ENCODE peak calls at places on chromosome 7, in four cellular contexts. X is HCT116, I is SK-N-SH, B is K562. H is an unnamed sample.

GRCh38 chr7:45000096-45001032 is at the start of gene CCM2:
- DNase-seq in X (no peak), I (peak; percentile 98), B (peak; percentile 57), H (no peak)

GRCh38 chr7:46705416-46706255 is 784.6 kb upstream of the IGFBP3 start:
- DNase-seq in B (no peak), X (no peak), I (no peak), H (no peak)

GRCh38 chr7:150824379-150825177 is 24.0 kb downstream of the TMEM176A start:
- DNase-seq in B (peak; percentile 74), X (no peak), I (no peak), H (no peak)

GRCh38 chr7:151891753-151892152 is 14.8 kb upstream of the PRKAG2 start:
- DNase-seq in I (no peak), B (no peak), X (no peak), H (no peak)

GRCh38 chr7:142612264-142612881 is 136.9 kb upstream of the PRSS1 start:
- DNase-seq in I (peak; percentile 63), X (no peak), B (no peak), H (no peak)

GRCh38 chr7:98133621-98134266 is 27.1 kb downstream of the LMTK2 start:
- DNase-seq in I (no peak), B (no peak), X (peak; percentile 55), H (no peak)

GRCh38 chr7:21543528-21544302 is 876 bp downstream of the DNAH11 start:
- DNase-seq in X (no peak), B (no peak), I (peak; percentile 17), H (no peak)

GRCh38 chr7:105945848-105946247 is 17.2 kb upstream of the CDHR3 start:
- DNase-seq in B (no peak), X (no peak), I (no peak), H (no peak)

GRCh38 chr7:133570321-133570720 is 317.4 kb downstream of the EXOC4 start:
- DNase-seq in I (no peak), X (no peak), B (no peak), H (no peak)

GRCh38 chr7:132030161-132030568 is 473.7 kb upstream of the PODXL start:
- DNase-seq in B (no peak), X (no peak), I (peak; percentile 42), H (no peak)

GRCh38 chr7:123460616-123461015 is 73.8 kb downstream of the IQUB start:
- DNase-seq in I (no peak), X (no peak), B (no peak), H (no peak)

GRCh38 chr7:94348142-94348541 is 46.6 kb upstream of the COL1A2 start:
- DNase-seq in X (no peak), B (no peak), I (peak; percentile 34), H (no peak)

GRCh38 chr7:101935521-101936141 is 118.2 kb downstream of the CUX1 start:
- DNase-seq in B (no peak), I (no peak), X (no peak), H (no peak)

GRCh38 chr7:5591547-5591899 is 167.9 kb upstream of the TNRC18 start:
- DNase-seq in I (peak; percentile 70), X (no peak), B (peak; percentile 46), H (no peak)

GRCh38 chr7:46900312-46901263 is 681.3 kb downstream of the TNS3 start:
- DNase-seq in I (peak; percentile 34), X (no peak), B (no peak), H (no peak)

GRCh38 chr7:2777898-2778535 is 66.1 kb downstream of the GNA12 start:
- DNase-seq in X (no peak), I (no peak), B (no peak), H (no peak)

GRCh38 chr7:94424336-94424735 is 29.6 kb downstream of the COL1A2 start:
- DNase-seq in B (no peak), I (no peak), X (no peak), H (no peak)

GRCh38 chr7:158267737-158268435 is 319.7 kb downstream of the PTPRN2 start:
- DNase-seq in B (no peak), I (no peak), X (no peak), H (no peak)

GRCh38 chr7:94030634-94031033 is 26.5 kb upstream of the BET1 start:
- DNase-seq in X (no peak), B (no peak), I (no peak), H (no peak)

GRCh38 chr7:51666261-51666660 is 349.7 kb upstream of the COBL start:
- DNase-seq in I (no peak), B (no peak), X (no peak), H (no peak)

GRCh38 chr7:121557034-121557892 is 161.2 kb upstream of the FAM3C start:
- DNase-seq in X (no peak), B (no peak), I (no peak), H (no peak)

GRCh38 chr7:109178342-109178741 is 608.7 kb downstream of the DNAJB9 start:
- DNase-seq in B (no peak), I (no peak), X (no peak), H (no peak)

GRCh38 chr7:4242706-4243105 is 439.4 kb upstream of the FOXK1 start:
- DNase-seq in X (no peak), B (no peak), I (no peak), H (no peak)

GRCh38 chr7:106309352-106309751 is 24.6 kb upstream of the NAMPT start:
- DNase-seq in X (no peak), B (no peak), I (no peak), H (no peak)

GRCh38 chr7:27098493-27099223 is 2.9 kb upstream of the HOXA1 start:
- DNase-seq in I (no peak), X (no peak), B (no peak), H (no peak)

GRCh38 chr7:115087437-115087836 is 165.5 kb downstream of the MDFIC start:
- DNase-seq in B (no peak), X (peak; percentile 29), I (no peak), H (no peak)

GRCh38 chr7:114152314-114152938 is 233.6 kb upstream of the PPP1R3A start:
- DNase-seq in I (no peak), X (no peak), B (no peak), H (no peak)

GRCh38 chr7:77674878-77675277 is 21.4 kb upstream of the RSBN1L start:
- DNase-seq in X (peak; percentile 48), I (no peak), B (no peak), H (no peak)

GRCh38 chr7:124945680-124946079 is 16.1 kb upstream of the POT1 start:
- DNase-seq in B (no peak), I (no peak), X (no peak), H (no peak)

GRCh38 chr7:135320277-135320676 is 86.6 kb downstream of the STRA8 start:
- DNase-seq in B (peak; percentile 22), I (peak; percentile 90), X (no peak), H (no peak)

GRCh38 chr7:25594122-25594521 is 365.8 kb upstream of the NPVF start:
- DNase-seq in I (no peak), B (no peak), X (no peak), H (no peak)

GRCh38 chr7:122166708-122167107 is 22.7 kb upstream of the AASS start:
- DNase-seq in I (no peak), X (no peak), B (no peak), H (no peak)

GRCh38 chr7:89695241-89695640 is 459.0 kb upstream of the STEAP1 start:
- DNase-seq in I (no peak), X (no peak), B (no peak), H (no peak)

GRCh38 chr7:2477447-2478386 is 1.5 kb upstream of the GRIFIN start:
- DNase-seq in X (peak; percentile 16), B (peak; percentile 64), I (peak; percentile 100), H (no peak)

GRCh38 chr7:47757946-47758371 is 176.0 kb upstream of the TNS3 start:
- DNase-seq in X (no peak), I (no peak), B (no peak), H (no peak)

GRCh38 chr7:47556511-47557180 is 25.3 kb downstream of the TNS3 start:
- DNase-seq in X (no peak), I (no peak), B (no peak), H (no peak)

GRCh38 chr7:125084196-125084595 is 154.6 kb upstream of the POT1 start:
- DNase-seq in X (no peak), I (no peak), B (no peak), H (no peak)

GRCh38 chr7:85833071-85833470 is 646.2 kb upstream of the SEMA3D start:
- DNase-seq in I (no peak), X (no peak), B (no peak), H (no peak)

GRCh38 chr7:27251136-27251512 is 8.5 kb downstream of the EVX1 start:
- DNase-seq in B (no peak), I (no peak), X (no peak), H (no peak)

GRCh38 chr7:134355925-134356324 is 39.2 kb upstream of the SLC35B4 start:
- DNase-seq in X (no peak), B (no peak), I (no peak), H (no peak)

GRCh38 chr7:120407015-120407414 is 134.0 kb downstream of the KCND2 start:
- DNase-seq in B (no peak), I (no peak), X (no peak), H (no peak)
- TF ChIP-seq ZBTB33 in B (no peak), I (no peak), X (no peak), H (no peak)

GRCh38 chr7:144028547-144028946 is 20.2 kb upstream of the OR2A5 start:
- DNase-seq in I (no peak), B (no peak), X (no peak), H (no peak)

GRCh38 chr7:144032985-144033384 is 15.8 kb upstream of the OR2A5 start:
- DNase-seq in I (no peak), B (no peak), X (no peak), H (no peak)

GRCh38 chr7:144036302-144036858 is 12.4 kb upstream of the OR2A5 start:
- DNase-seq in I (no peak), B (no peak), X (no peak), H (no peak)

GRCh38 chr7:144035385-144035784 is 13.4 kb upstream of the OR2A5 start:
- DNase-seq in X (no peak), I (no peak), B (no peak), H (no peak)

DNA sequence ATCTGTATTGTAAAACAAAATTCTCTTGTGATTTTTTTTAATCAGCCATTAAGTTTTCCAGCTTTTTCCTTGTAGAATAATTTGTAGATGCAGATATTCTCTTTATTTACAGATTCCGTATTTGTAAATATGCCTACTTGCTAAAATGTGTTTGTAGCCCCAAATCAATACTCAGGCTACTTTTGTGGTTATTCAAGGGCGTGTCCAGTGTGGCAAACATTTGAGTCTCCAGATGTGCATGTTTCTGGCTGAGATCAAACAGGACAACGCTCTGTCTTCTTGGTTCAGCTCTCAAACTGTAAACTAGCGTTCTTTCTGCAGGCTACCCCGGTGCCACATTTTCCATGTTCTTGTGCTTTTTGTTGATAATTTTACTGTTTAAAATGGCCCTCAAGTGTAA is 16.3 kb upstream of the OR2A5 start:
- DNase-seq in I (no peak), B (no peak), X (no peak), H (no peak)
- TF ChIP-seq ZBTB33 in I (no peak), B (no peak), X (no peak), H (no peak)

GRCh38 chr7:92835851-92836488 is 403 bp downstream of the CDK6 start:
- DNase-seq in X (no peak), I (peak; percentile 49), B (peak; percentile 73), H (no peak)
- TF ChIP-seq ZBTB33 in X (no peak), I (no peak), B (peak; percentile 47), H (no peak)

GRCh38 chr7:137967143-137968018 is 34.5 kb downstream of the CREB3L2 start:
- DNase-seq in I (no peak), B (peak; percentile 92), X (no peak), H (no peak)
- TF ChIP-seq ZBTB33 in I (no peak), B (no peak), X (no peak), H (no peak)

GRCh38 chr7:111855161-111855841 is 293.0 kb upstream of the IMMP2L start:
- DNase-seq in B (peak; percentile 40), X (peak; percentile 38), I (peak; percentile 61), H (peak; percentile 2)
- TF ChIP-seq ZBTB33 in B (no peak), X (no peak), I (no peak), H (no peak)